ENCODE peak calls at places on chromosomes 7 and 10, in seven cellular contexts. F is HAP-1; X is stromal cell of bone marrow; J is nucleus accumbens; B is smooth muscle cell of the brain vasculature; V is activated naive CD8-positive, alpha-beta T cell treated with anti-CD3 and anti-CD28 coated beads, Interleukin-2, amount 50 U/mL, for 24 hours; I is HuH-7. C is an unnamed sample.

GRCh38 chr10:132066186-132066585 is 440 bp downstream of the JAKMIP3 start:
- DNase-seq in I (no peak), F (no peak), X (no peak), B (no peak), J (no peak), V (no peak), C (peak)

GRCh38 chr7:20647908-20648776 is 32.7 kb downstream of the ABCB5 start:
- DNase-seq in I (peak), F (peak), J (no peak), V (no peak), B (no peak), X (peak), C (no peak)

GRCh38 chr7:132614428-132615076 is 38.3 kb upstream of the PLXNA4 start:
- DNase-seq in J (no peak), F (no peak), I (no peak), V (no peak), X (no peak), B (no peak), C (peak)

GRCh38 chr10:73589538-73590126 is 1.5 kb downstream of the USP54 start:
- DNase-seq in V (no peak), F (no peak), I (no peak), B (no peak), J (peak), X (peak), C (no peak)

GRCh38 chr7:109579876-109580275 is 1010.2 kb downstream of the DNAJB9 start:
- DNase-seq in J (no peak), X (no peak), B (no peak), I (no peak), V (no peak), F (no peak), C (no peak)

GRCh38 chr7:120054376-120055100 is 218.4 kb upstream of the KCND2 start:
- DNase-seq in V (no peak), B (no peak), X (no peak), F (no peak), J (no peak), I (peak), C (no peak)

GRCh38 chr10:91493313-91493712 is 83.2 kb downstream of the HECTD2 start:
- DNase-seq in B (no peak), J (no peak), I (peak), V (no peak), X (peak), F (peak), C (peak)

GRCh38 chr7:15723840-15724239 is 37.4 kb upstream of the MEOX2 start:
- DNase-seq in V (no peak), B (no peak), X (no peak), F (no peak), J (no peak), I (no peak), C (no peak)

GRCh38 chr10:129525408-129525807 is 58.4 kb downstream of the MGMT start:
- DNase-seq in B (no peak), X (peak), J (no peak), V (no peak), F (no peak), I (no peak), C (peak)

GRCh38 chr7:45920543-45921380 is at the start of gene IGFBP3:
- DNase-seq in F (no peak), I (peak), X (peak), B (no peak), V (no peak), J (no peak), C (peak)

GRCh38 chr7:129553861-129554530 is 51.7 kb downstream of the SMKR1 start:
- DNase-seq in I (no peak), X (no peak), V (peak), F (peak), J (peak), B (no peak), C (peak)

GRCh38 chr7:15625456-15625855 is 61.0 kb downstream of the MEOX2 start:
- DNase-seq in I (no peak), B (peak), F (no peak), X (peak), V (no peak), J (no peak), C (no peak)

GRCh38 chr7:39644170-39644569 is 20.8 kb downstream of the RALA start:
- DNase-seq in X (no peak), V (no peak), B (no peak), F (no peak), I (no peak), J (no peak), C (peak)

GRCh38 chr10:24718031-24718855 is 5.4 kb downstream of the ARHGAP21 start:
- DNase-seq in X (peak), V (no peak), F (no peak), J (no peak), I (no peak), B (no peak), C (peak)

GRCh38 chr10:29144126-29144525 is 144.7 kb upstream of the LYZL1 start:
- DNase-seq in I (no peak), F (no peak), X (no peak), V (no peak), J (no peak), B (no peak), C (no peak)

GRCh38 chr7:151429232-151429554 is 10.7 kb downstream of the CRYGN start:
- DNase-seq in B (no peak), I (no peak), X (no peak), J (no peak), V (no peak), F (no peak), C (no peak)

C was measured in AG08395.